ENCODE peak calls at places on chromosome 12, in five cellular contexts. T is fibroblast of pulmonary artery; X is CD8-positive, alpha-beta T cell; C is choroid plexus epithelial cell; V is astrocyte of the spinal cord. H is an unnamed sample.

GRCh38 chr12:111107392-111108178 is 187.2 kb upstream of the MYL2 start:
- DNase-seq in T (no peak), C (no peak), V (no peak), X (no peak), H (no peak)

GRCh38 chr12:56803750-56804149 is 40.6 kb downstream of the HSD17B6 start:
- DNase-seq in V (no peak), T (no peak), X (no peak), C (no peak), H (peak; percentile 15)

GRCh38 chr12:109880049-109880931 is at the start of gene GLTP:
- DNase-seq in V (peak; percentile 71), X (peak; percentile 92), T (peak; percentile 70), C (peak; percentile 65), H (peak; percentile 73)

GRCh38 chr12:64187794-64188193 is 34.3 kb downstream of the KICS2 start:
- DNase-seq in C (peak; percentile 27), T (no peak), V (no peak), X (no peak), H (no peak)

GRCh38 chr12:81668475-81668874 is 90.7 kb downstream of the PPFIA2 start:
- DNase-seq in X (no peak), C (peak; percentile 91), T (peak; percentile 80), V (peak; percentile 96), H (peak; percentile 66)

GRCh38 chr12:118136559-118137003 is 657 bp downstream of the PEBP1 start:
- DNase-seq in C (peak; percentile 34), T (peak; percentile 44), V (peak; percentile 35), X (peak; percentile 4), H (peak; percentile 45)

GRCh38 chr12:113929312-113929989 is 36.7 kb downstream of the RBM19 start:
- DNase-seq in X (no peak), C (no peak), T (no peak), V (no peak), H (no peak)

GRCh38 chr12:86727151-86727550 is 471.0 kb upstream of the MGAT4C start:
- DNase-seq in T (peak; percentile 68), C (peak; percentile 75), V (peak; percentile 64), X (no peak), H (peak; percentile 8)

GRCh38 chr12:131028587-131029338 is 75.1 kb downstream of the ADGRD1 start:
- DNase-seq in T (no peak), C (no peak), X (no peak), V (no peak), H (no peak)

GRCh38 chr12:15522574-15523187 is 200.4 kb downstream of the PTPRO start:
- DNase-seq in T (peak; percentile 73), X (no peak), V (peak; percentile 56), C (peak; percentile 76), H (peak; percentile 50)

GRCh38 chr12:42790761-42791151 is 201.2 kb upstream of the PRICKLE1 start:
- DNase-seq in V (peak; percentile 93), T (peak; percentile 66), X (no peak), C (peak; percentile 89), H (peak; percentile 38)

GRCh38 chr12:123027726-123028445 is 47.4 kb downstream of the ARL6IP4 start:
- DNase-seq in V (no peak), T (no peak), C (no peak), X (no peak), H (no peak)

GRCh38 chr12:26402648-26403047 is 207.3 kb downstream of the SSPN start:
- DNase-seq in V (no peak), T (no peak), X (no peak), C (peak; percentile 2), H (no peak)

GRCh38 chr12:91219511-91219910 is 36.9 kb upstream of the DCN start:
- DNase-seq in C (peak; percentile 24), V (peak; percentile 33), T (peak; percentile 81), X (no peak), H (peak; percentile 74)

GRCh38 chr12:14264316-14264715 is 101.2 kb upstream of the ATF7IP start:
- DNase-seq in T (peak; percentile 39), C (no peak), X (no peak), V (no peak), H (no peak)

GRCh38 chr12:6372403-6373003 is 2.9 kb downstream of the SCNN1A start:
- DNase-seq in C (peak; percentile 83), T (peak; percentile 82), X (no peak), V (peak; percentile 83), H (peak; percentile 88)

GRCh38 chr12:27762757-27763156 is 17.3 kb upstream of the KLHL42 start:
- DNase-seq in T (no peak), C (no peak), V (no peak), X (no peak), H (no peak)

GRCh38 chr12:104385510-104385909 is 71.2 kb upstream of the CHST11 start:
- DNase-seq in V (no peak), T (no peak), C (no peak), X (no peak), H (no peak)

GRCh38 chr12:40224439-40225291 is at the start of gene LRRK2:
- DNase-seq in T (peak; percentile 59), X (peak; percentile 2), V (peak; percentile 66), C (peak; percentile 60), H (peak; percentile 79)

GRCh38 chr12:105100207-105100985 is 7.1 kb upstream of the WASHC4 start:
- DNase-seq in X (no peak), C (peak; percentile 84), T (peak; percentile 75), V (peak; percentile 69), H (peak; percentile 62)

GRCh38 chr12:104503191-104503590 is 46.4 kb downstream of the CHST11 start:
- DNase-seq in X (no peak), V (no peak), T (no peak), C (no peak), H (no peak)

GRCh38 chr12:26298785-26299621 is 103.6 kb downstream of the SSPN start:
- DNase-seq in V (peak; percentile 89), X (no peak), T (peak; percentile 69), C (peak; percentile 83), H (peak; percentile 71)

GRCh38 chr12:14850929-14851663 is 7.8 kb upstream of the ART4 start:
- DNase-seq in C (no peak), V (no peak), X (no peak), T (no peak), H (no peak)

GRCh38 chr12:26546535-26547314 is 286.3 kb downstream of the ITPR2 start:
- DNase-seq in T (no peak), V (no peak), C (no peak), X (no peak), H (no peak)

GRCh38 chr12:124694846-124695497 is 127.6 kb upstream of the NCOR2 start:
- DNase-seq in X (no peak), C (peak; percentile 73), V (peak; percentile 97), T (peak; percentile 82), H (peak; percentile 85)

GRCh38 chr12:19779393-19780056 is 340.2 kb downstream of the AEBP2 start:
- DNase-seq in X (no peak), V (peak; percentile 48), T (peak; percentile 35), C (peak; percentile 28), H (peak; percentile 12)

GRCh38 chr12:32397703-32398102 is 1.7 kb upstream of the FGD4 start:
- DNase-seq in V (no peak), C (no peak), X (no peak), T (no peak), H (no peak)

GRCh38 chr12:25550186-25550585 is 2.9 kb downstream of the LMNTD1 start:
- DNase-seq in C (peak; percentile 32), X (no peak), T (no peak), V (peak; percentile 36), H (peak; percentile 21)

GRCh38 chr12:116402163-116402939 is 124.9 kb upstream of the MED13L start:
- DNase-seq in V (no peak), C (no peak), X (no peak), T (no peak), H (no peak)

GRCh38 chr12:116408489-116409217 is 131.2 kb upstream of the MED13L start:
- DNase-seq in X (no peak), C (no peak), V (no peak), T (no peak), H (no peak)

GRCh38 chr12:116404913-116405611 is 127.6 kb upstream of the MED13L start:
- DNase-seq in C (no peak), X (no peak), V (no peak), T (no peak), H (no peak)

GRCh38 chr12:116403546-116403945 is 126.1 kb upstream of the MED13L start:
- DNase-seq in T (no peak), C (no peak), X (no peak), V (no peak), H (no peak)

GRCh38 chr12:116406529-116406928 is 129.0 kb upstream of the MED13L start:
- DNase-seq in C (peak; percentile 81), V (no peak), X (no peak), T (peak; percentile 91), H (peak; percentile 94)
- TF ChIP-seq CTCF in C (no peak), V (no peak), X (no peak), T (no peak), H (peak; percentile 16)

GRCh38 chr12:47079365-47079893 is at the start of gene PCED1B:
- DNase-seq in C (peak; percentile 85), V (peak; percentile 80), T (peak; percentile 84), X (peak; percentile 40), H (peak; percentile 78)
- TF ChIP-seq CTCF in C (peak; percentile 68), V (peak; percentile 52), T (peak; percentile 43), X (no peak), H (peak; percentile 49)

GRCh38 chr12:51913071-51914033 is 6.0 kb downstream of the ACVRL1 start:
- DNase-seq in X (no peak), C (no peak), T (no peak), V (no peak), H (no peak)
- TF ChIP-seq CTCF in X (no peak), C (no peak), T (peak; percentile 5), V (peak; percentile 4), H (no peak)

DNA sequence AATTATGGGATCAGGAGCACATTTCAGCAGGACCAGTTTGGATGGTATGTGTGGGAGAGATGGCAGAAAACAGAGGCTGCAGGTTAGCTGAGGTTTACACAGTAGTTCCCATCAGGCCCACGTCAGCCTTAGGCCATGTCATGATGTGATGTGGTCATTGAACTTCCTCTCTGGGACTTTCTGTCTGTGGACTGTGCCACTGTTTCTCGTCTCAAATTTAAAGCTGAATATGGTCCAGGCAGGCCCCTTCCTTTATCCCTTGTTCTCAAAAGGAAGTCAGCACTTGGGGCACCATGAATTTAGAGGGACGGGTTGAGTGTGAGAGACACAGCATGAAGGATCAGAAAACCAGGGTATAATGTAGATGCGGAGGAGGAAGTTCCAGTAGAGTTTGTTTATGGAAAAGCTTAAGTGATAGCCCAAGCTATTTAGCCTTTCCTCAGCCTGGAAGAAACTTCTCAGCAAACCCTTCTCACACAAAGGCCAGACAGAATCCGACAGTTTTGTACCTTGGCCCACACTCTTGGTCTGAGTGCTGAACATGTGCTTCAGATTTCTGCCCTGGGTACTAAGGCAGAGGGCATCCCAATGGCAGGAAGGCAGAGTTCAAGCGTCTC is 3.6 kb upstream of the IGFBP6 start:
- DNase-seq in T (no peak), V (no peak), X (no peak), C (no peak), H (no peak)
- TF ChIP-seq CTCF in T (no peak), V (no peak), X (no peak), C (no peak), H (no peak)

H was measured in AG10803.